ENCODE peak calls at places on chromosomes 3 and 15, in five cellular contexts. S is upper lobe of left lung, F is HepG2, C is Panc1, X is K562. E is an unnamed sample.

GRCh38 chr15:57680021-57680420 is 26.5 kb upstream of the POLR2M start:
- ATAC-seq in S (peak), F (no peak), C (peak), X (no peak), E (no peak)

GRCh38 chr3:31095254-31095653 is 200.8 kb upstream of the GADL1 start:
- ATAC-seq in S (no peak), F (no peak), C (no peak), X (no peak), E (no peak)

GRCh38 chr3:53796161-53796560 is 50.1 kb downstream of the CHDH start:
- ATAC-seq in S (no peak), F (no peak), C (no peak), X (no peak), E (no peak)

GRCh38 chr15:96066852-96067490 is 263.5 kb upstream of the NR2F2 start:
- ATAC-seq in S (no peak), F (no peak), C (no peak), X (peak), E (no peak)

GRCh38 chr3:101513419-101513986 is 491 bp upstream of the SENP7 start:
- ATAC-seq in S (peak), F (peak), C (peak), X (peak), E (peak)

GRCh38 chr3:45647148-45647619 is 42.0 kb upstream of the SACM1L start:
- ATAC-seq in S (peak), F (peak), C (peak), X (no peak), E (peak)

GRCh38 chr3:56801151-56801596 is 575 bp downstream of the ARHGEF3 start:
- ATAC-seq in S (peak), F (peak), C (peak), X (no peak), E (no peak)

GRCh38 chr15:100308222-100309007 is 33.4 kb downstream of the ADAMTS17 start:
- ATAC-seq in S (peak), F (no peak), C (no peak), X (no peak), E (peak)

GRCh38 chr3:29940759-29941319 is 660.0 kb downstream of the RBMS3 start:
- ATAC-seq in S (no peak), F (no peak), C (no peak), X (no peak), E (no peak)

GRCh38 chr3:66709464-66710058 is 208.7 kb upstream of the LRIG1 start:
- ATAC-seq in S (no peak), F (no peak), C (no peak), X (no peak), E (no peak)
- TF ChIP-seq POLR2AphosphoS5 in S (no peak), F (no peak), C (no peak), X (no peak), E (no peak)

GRCh38 chr3:184229424-184230080 is at the start of gene VWA5B2:
- ATAC-seq in S (peak), F (peak), C (peak), X (peak), E (peak)
- TF ChIP-seq POLR2AphosphoS5 in S (no peak), F (no peak), C (no peak), X (no peak), E (no peak)

GRCh38 chr15:60389261-60390077 is 8.3 kb downstream of the ANXA2 start:
- ATAC-seq in S (no peak), F (no peak), C (peak), X (peak), E (no peak)
- TF ChIP-seq POLR2AphosphoS5 in S (no peak), F (no peak), C (peak), X (no peak), E (no peak)

GRCh38 chr15:42921049-42921731 is 612 bp upstream of the TTBK2 start:
- ATAC-seq in S (peak), F (peak), C (peak), X (no peak), E (peak)

GRCh38 chr15:42918047-42918446 is 2.5 kb downstream of the TTBK2 start:
- ATAC-seq in S (no peak), F (no peak), C (no peak), X (no peak), E (no peak)

GRCh38 chr15:42919308-42919707 is 1.3 kb downstream of the TTBK2 start:
- ATAC-seq in S (no peak), F (no peak), C (no peak), X (no peak), E (no peak)

GRCh38 chr15:42919794-42920280 is 741 bp downstream of the TTBK2 start:
- ATAC-seq in S (peak), F (peak), C (no peak), X (peak), E (no peak)

DNA sequence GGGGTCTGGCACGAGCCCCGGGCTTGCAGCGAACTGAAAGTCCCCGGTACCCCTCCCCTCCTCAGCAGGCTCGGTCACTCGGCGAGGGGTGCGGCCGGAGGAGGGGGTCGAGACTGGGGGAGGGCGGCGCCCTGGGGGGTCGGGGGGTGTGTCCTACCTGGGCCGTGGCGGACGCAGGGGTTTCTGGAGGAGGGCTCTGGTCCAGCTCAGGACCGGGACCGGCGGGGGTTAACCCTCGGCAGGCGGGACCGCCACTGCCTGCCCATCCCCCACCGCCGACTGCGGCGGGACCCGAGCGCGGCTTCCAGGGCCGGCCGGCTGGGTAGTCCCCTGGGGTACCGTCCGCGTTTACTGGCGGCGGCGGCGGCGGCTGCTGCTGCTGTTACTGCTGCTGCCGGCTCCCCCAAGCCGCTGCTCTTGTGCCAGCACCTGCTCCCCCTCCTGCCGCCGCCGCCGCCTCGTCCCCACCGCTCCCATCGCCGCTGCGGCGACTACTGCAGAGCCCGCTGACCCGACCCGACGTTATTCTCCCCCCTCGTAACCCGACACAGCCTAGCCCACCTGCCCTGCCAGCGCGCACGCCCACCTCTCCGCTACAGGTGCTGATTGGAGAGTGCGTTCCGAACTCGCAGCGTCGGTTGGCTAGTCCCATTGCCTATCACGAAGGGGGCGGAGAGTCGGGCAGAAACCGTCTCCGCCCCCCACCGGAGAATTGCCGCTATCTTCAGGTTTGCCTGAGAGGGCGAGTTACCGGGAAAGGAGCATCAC is at the start of gene TTBK2:
- ATAC-seq in S (peak), F (peak), C (peak), X (peak), E (peak)
- TF ChIP-seq POLR2AphosphoS5 in S (peak), F (peak), C (no peak), X (peak), E (peak)

GRCh38 chr3:132279030-132279429 is 38.2 kb upstream of the ACP3 start:
- ATAC-seq in S (no peak), F (no peak), C (no peak), X (no peak), E (no peak)
- TF ChIP-seq POLR2AphosphoS5 in S (no peak), F (no peak), C (no peak), X (no peak), E (no peak)

GRCh38 chr3:58536501-58537411 is at the start of gene ACOX2:
- ATAC-seq in S (peak), F (peak), C (no peak), X (no peak), E (peak)
- TF ChIP-seq POLR2AphosphoS5 in S (peak), F (peak), C (no peak), X (no peak), E (no peak)

GRCh38 chr15:67080900-67081431 is 15.6 kb downstream of the SMAD3 start:
- ATAC-seq in S (peak), F (peak), C (peak), X (peak), E (peak)
- TF ChIP-seq POLR2AphosphoS5 in S (peak), F (no peak), C (peak), X (no peak), E (no peak)

DNA sequence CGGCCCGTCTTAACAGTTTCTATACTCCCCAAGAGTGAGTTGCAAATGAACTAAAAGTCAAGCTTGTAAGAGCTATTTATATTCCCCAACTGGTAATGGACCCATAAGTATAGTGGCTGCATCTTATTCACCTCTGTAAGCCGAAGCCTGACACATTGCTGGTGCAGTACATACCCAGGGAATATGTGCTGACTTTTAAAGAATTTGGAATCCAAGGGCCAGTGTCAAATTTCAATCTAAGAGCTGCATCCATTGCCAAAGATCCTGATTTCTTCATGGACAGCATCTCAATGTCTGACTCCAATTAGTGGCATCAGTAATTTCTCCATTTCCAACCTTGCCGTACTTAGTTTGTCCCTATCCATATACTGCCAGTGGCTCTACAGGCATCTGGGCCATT is 42.0 kb downstream of the FRMD4B start:
- ATAC-seq in S (no peak), F (no peak), C (no peak), X (no peak), E (no peak)
- TF ChIP-seq POLR2AphosphoS5 in S (no peak), F (no peak), C (no peak), X (no peak), E (no peak)

GRCh38 chr3:113744941-113745272 is 1.1 kb downstream of the NAA50 start:
- ATAC-seq in S (no peak), F (no peak), C (no peak), X (no peak), E (no peak)
- TF ChIP-seq POLR2AphosphoS5 in S (no peak), F (no peak), C (no peak), X (no peak), E (no peak)

GRCh38 chr3:188152660-188153497 is 1.1 kb upstream of the LPP start:
- ATAC-seq in S (peak), F (no peak), C (peak), X (no peak), E (peak)

GRCh38 chr3:188153949-188154757 is at the start of gene LPP:
- ATAC-seq in S (peak), F (peak), C (peak), X (no peak), E (peak)

GRCh38 chr3:188154758-188155574 is 1.0 kb downstream of the LPP start:
- ATAC-seq in S (peak), F (no peak), C (peak), X (no peak), E (no peak)

GRCh38 chr3:188151438-188151837 is 2.5 kb upstream of the LPP start:
- ATAC-seq in S (no peak), F (no peak), C (no peak), X (no peak), E (no peak)

GRCh38 chr3:188153498-188153948 is 434 bp upstream of the LPP start:
- ATAC-seq in S (peak), F (peak), C (peak), X (no peak), E (peak)
- TF ChIP-seq POLR2AphosphoS5 in S (peak), F (peak), C (no peak), X (no peak), E (peak)